ENCODE peak calls at places on chromosomes 11 and 22, in four cellular contexts. G is DND-41, L is kidney epithelial cell, E is adrenal gland. T is an unnamed sample.

GRCh38 chr22:17098379-17098819 is 13.6 kb downstream of the IL17RA start:
- DNase-seq in G (peak), L (no peak), E (peak), T (peak)

GRCh38 chr11:66891849-66892660 is 35.2 kb downstream of the LRFN4 start:
- DNase-seq in G (no peak), L (peak), E (peak), T (peak)

GRCh38 chr22:25998118-25998775 is 171.0 kb upstream of the SEZ6L start:
- DNase-seq in G (no peak), L (no peak), E (no peak), T (no peak)

GRCh38 chr11:32487270-32487669 is 51.9 kb upstream of the WT1 start:
- DNase-seq in G (peak), L (no peak), E (no peak), T (peak)

GRCh38 chr11:123430736-123431356 is 777 bp downstream of the GRAMD1B start:
- DNase-seq in G (peak), L (no peak), E (peak), T (peak)

GRCh38 chr22:21937821-21938070 is 14.9 kb downstream of the PPM1F start:
- DNase-seq in G (no peak), L (no peak), E (no peak), T (no peak)

GRCh38 chr11:75492181-75492820 is 33.4 kb downstream of the GDPD5 start:
- DNase-seq in G (peak), L (no peak), E (no peak), T (peak)

GRCh38 chr11:108636222-108636621 is 28.6 kb upstream of the DDX10 start:
- DNase-seq in G (no peak), L (no peak), E (no peak), T (no peak)

GRCh38 chr11:68468217-68468828 is 7.8 kb downstream of the PPP6R3 start:
- DNase-seq in G (no peak), L (no peak), E (no peak), T (no peak)

GRCh38 chr22:24683671-24684070 is 80.7 kb downstream of the GGT1 start:
- DNase-seq in G (no peak), L (no peak), E (no peak), T (no peak)

GRCh38 chr22:40224702-40225101 is 47.0 kb downstream of the TNRC6B start:
- DNase-seq in G (no peak), L (no peak), E (no peak), T (no peak)

GRCh38 chr22:42945736-42946135 is 69.2 kb downstream of the PACSIN2 start:
- DNase-seq in G (no peak), L (no peak), E (no peak), T (peak)

GRCh38 chr11:79406376-79406775 is 34.5 kb downstream of the TENM4 start:
- DNase-seq in G (no peak), L (no peak), E (no peak), T (peak)

GRCh38 chr11:59756845-59757244 is 1.7 kb downstream of the STX3 start:
- DNase-seq in G (no peak), L (no peak), E (peak), T (no peak)

GRCh38 chr11:63910605-63911195 is 6.3 kb downstream of the RCOR2 start:
- DNase-seq in G (no peak), L (no peak), E (no peak), T (no peak)

GRCh38 chr11:101126551-101127347 is 2.9 kb downstream of the PGR start:
- DNase-seq in G (no peak), L (peak), E (peak), T (no peak)

GRCh38 chr11:123020968-123021367 is 39.3 kb upstream of the BSX start:
- DNase-seq in G (peak), L (no peak), E (peak), T (peak)

GRCh38 chr11:65132988-65133700 is 1.2 kb downstream of the SYVN1 start:
- DNase-seq in G (no peak), L (no peak), E (peak), T (peak)

GRCh38 chr11:121757480-121758125 is 304.8 kb upstream of the SORL1-AS1 start:
- DNase-seq in G (no peak), L (no peak), E (no peak), T (no peak)

GRCh38 chr11:64245797-64246623 is 733 bp downstream of the PPP1R14B start:
- DNase-seq in G (peak), L (peak), E (peak), T (peak)

GRCh38 chr22:45966320-45966891 is 10.6 kb downstream of the WNT7B start:
- DNase-seq in G (peak), L (no peak), E (no peak), T (no peak)

GRCh38 chr11:93921695-93922468 is 71.5 kb upstream of the VSTM5 start:
- DNase-seq in G (peak), L (no peak), E (peak), T (peak)

GRCh38 chr11:110295487-110296225 is 758 bp downstream of the RDX start:
- DNase-seq in G (no peak), L (no peak), E (peak), T (peak)
- TF ChIP-seq CTCF in G (no peak), L (no peak), E (no peak), T (no peak)

DNA sequence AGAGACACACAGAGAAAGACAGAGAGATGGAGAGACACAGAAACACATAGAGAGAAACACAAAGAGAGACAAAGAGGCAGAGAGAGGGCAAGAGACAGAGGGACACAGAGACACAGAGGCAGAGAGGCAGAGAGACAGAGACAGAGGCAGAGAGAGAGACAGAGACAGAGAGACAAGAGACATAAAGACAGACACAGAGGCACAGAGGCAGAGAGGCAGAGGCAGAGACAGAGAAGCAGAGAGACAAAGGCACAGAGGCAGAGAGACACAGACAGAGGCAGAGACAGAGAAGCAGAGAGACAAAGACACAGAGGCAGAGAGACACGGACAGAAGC is 6.3 kb downstream of the TNNI2 start:
- DNase-seq in G (no peak), L (no peak), E (no peak), T (no peak)
- H3K4me3 ChIP-seq in G (no peak), L (no peak), E (no peak), T (no peak)

GRCh38 chr11:17188675-17189074 is 19.1 kb downstream of the PIK3C2A start:
- DNase-seq in G (no peak), L (no peak), E (no peak), T (no peak)
- TF ChIP-seq CTCF in G (no peak), L (no peak), E (no peak), T (no peak)

GRCh38 chr22:34917239-34917638 is 148.7 kb upstream of the ISX start:
- DNase-seq in G (no peak), L (no peak), E (no peak), T (no peak)
- H3K4me3 ChIP-seq in G (no peak), L (no peak), E (no peak), T (no peak)

GRCh38 chr11:112584674-112585073 is 324.0 kb upstream of the PLET1 start:
- DNase-seq in G (peak), L (no peak), E (no peak), T (peak)
- TF ChIP-seq CTCF in G (peak), L (peak), E (no peak), T (peak)

GRCh38 chr11:86301742-86302091 is 323 bp upstream of the HIKESHI start:
- DNase-seq in G (no peak), L (no peak), E (no peak), T (no peak)
- H3K4me3 ChIP-seq in G (peak), L (peak), E (peak), T (peak)

GRCh38 chr11:62122076-62122475 is 1.7 kb upstream of the INCENP start:
- DNase-seq in G (no peak), L (no peak), E (no peak), T (no peak)
- TF ChIP-seq CTCF in G (peak), L (peak), E (no peak), T (peak)

GRCh38 chr11:38402063-38402462 is 1804.0 kb upstream of the RAG2 start:
- DNase-seq in G (no peak), L (no peak), E (no peak), T (no peak)
- H3K4me3 ChIP-seq in G (no peak), L (no peak), E (no peak), T (no peak)

GRCh38 chr22:37411655-37412054 is 15.6 kb downstream of the ELFN2 start:
- DNase-seq in G (no peak), L (no peak), E (no peak), T (no peak)

GRCh38 chr22:37406836-37407235 is 20.4 kb downstream of the ELFN2 start:
- DNase-seq in G (no peak), L (no peak), E (no peak), T (no peak)

GRCh38 chr22:37410174-37411055 is 16.9 kb downstream of the ELFN2 start:
- DNase-seq in G (no peak), L (no peak), E (peak), T (no peak)

GRCh38 chr22:37409031-37409430 is 18.2 kb downstream of the ELFN2 start:
- DNase-seq in G (no peak), L (no peak), E (no peak), T (no peak)

DNA sequence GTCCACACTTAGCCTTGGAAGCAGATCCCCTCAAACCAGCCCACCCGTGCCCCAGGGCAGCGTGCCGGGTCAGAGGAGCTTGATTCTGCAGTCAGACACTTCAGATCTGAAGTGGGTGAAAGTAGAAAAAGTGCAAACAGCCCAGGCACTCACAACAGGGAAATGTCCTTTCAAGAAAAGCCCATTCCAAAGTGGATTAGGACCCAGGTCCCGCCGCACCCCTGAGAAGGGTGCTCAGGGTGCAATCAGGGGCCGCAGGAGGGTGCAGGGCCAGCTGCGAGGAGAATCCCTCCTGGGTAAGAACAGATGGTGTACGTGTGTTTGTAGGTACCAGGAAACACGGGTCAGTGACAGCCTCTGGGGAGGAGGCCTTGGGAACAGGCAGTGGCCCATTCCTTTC is 17.7 kb downstream of the ELFN2 start:
- DNase-seq in G (no peak), L (no peak), E (no peak), T (no peak)
- TF ChIP-seq CTCF in G (no peak), L (no peak), E (no peak), T (no peak)

T was measured in GM12865.